ENCODE peak calls at places on chromosomes 6 and 20, in seven cellular contexts. Y, E, I, G, X, C and O are unnamed samples.

GRCh38 chr6:43096451-43097097 is 20.5 kb downstream of the PTK7 start:
- DNase-seq in X (no peak), E (peak; percentile 54), Y (no peak), G (no peak), I (no peak), C (peak; percentile 84), O (peak; percentile 70)

GRCh38 chr20:2108498-2108897 is 6.9 kb downstream of the STK35 start:
- DNase-seq in I (no peak), E (no peak), C (no peak), X (no peak), Y (peak; percentile 82), G (no peak), O (no peak)

GRCh38 chr6:159887146-159887545 is 3.6 kb upstream of the MAS1 start:
- DNase-seq in Y (no peak), E (no peak), G (no peak), I (no peak), C (no peak), X (no peak), O (no peak)

GRCh38 chr6:144294016-144294415 is 8.9 kb downstream of the UTRN start:
- DNase-seq in E (no peak), I (no peak), X (no peak), C (peak; percentile 93), G (no peak), Y (no peak), O (no peak)

GRCh38 chr6:104227502-104227901 is 632.2 kb downstream of the HACE1 start:
- DNase-seq in G (no peak), I (no peak), E (no peak), C (no peak), Y (no peak), X (no peak), O (no peak)

GRCh38 chr6:11143394-11144371 is 32.2 kb upstream of the ERVFRD-1 start:
- DNase-seq in C (peak; percentile 96), G (no peak), E (peak; percentile 85), Y (no peak), I (peak; percentile 81), X (no peak), O (no peak)

GRCh38 chr6:14094721-14095120 is 22.9 kb upstream of the CD83 start:
- DNase-seq in I (no peak), G (no peak), Y (no peak), C (no peak), E (no peak), X (no peak), O (no peak)

GRCh38 chr6:82057846-82058554 is 189.5 kb downstream of the IBTK start:
- DNase-seq in E (no peak), C (no peak), Y (no peak), G (no peak), X (no peak), I (no peak), O (no peak)

GRCh38 chr20:3783068-3783489 is 1.8 kb upstream of the SPEF1 start:
- DNase-seq in G (no peak), E (no peak), Y (peak; percentile 56), X (no peak), I (no peak), C (no peak), O (no peak)

GRCh38 chr20:42483694-42484303 is 705.9 kb downstream of the PTPRT start:
- DNase-seq in Y (peak; percentile 91), E (peak; percentile 22), X (no peak), C (no peak), I (peak; percentile 28), G (no peak), O (peak; percentile 67)

GRCh38 chr20:61436268-61436667 is 184.2 kb downstream of the CDH4 start:
- DNase-seq in I (no peak), X (no peak), C (peak; percentile 70), Y (no peak), E (no peak), G (no peak), O (no peak)

GRCh38 chr6:110255356-110255755 is 75.1 kb downstream of the CDC40 start:
- DNase-seq in X (no peak), C (peak; percentile 32), I (no peak), E (peak; percentile 63), Y (peak; percentile 58), G (peak; percentile 4), O (peak; percentile 26)